ENCODE peak calls at places on chromosome 13, in nine cellular contexts. L is NCI-H1092, F is DMS53, E is aorta, K is frontal cortex, B is esophagus muscularis mucosa, H is SK-N-SH, T is heart right ventricle, I is RPMI8226. X is an unnamed sample.

GRCh38 chr13:73465629-73465974 is 406.8 kb downstream of the KLF5 start:
- DNase-seq in L (no peak), F (peak), E (no peak), K (no peak), B (no peak), H (no peak), T (no peak), I (no peak), X (peak)

GRCh38 chr13:33218020-33218419 is 67.5 kb downstream of the STARD13 start:
- DNase-seq in L (no peak), F (no peak), E (no peak), K (no peak), B (peak), H (no peak), T (no peak), I (no peak), X (peak)

GRCh38 chr13:78409172-78409571 is 194.2 kb downstream of the POU4F1 start:
- DNase-seq in L (no peak), F (no peak), E (no peak), K (no peak), B (peak), H (no peak), T (no peak), I (peak), X (no peak)

GRCh38 chr13:113545931-113546516 is 38.5 kb upstream of the TFDP1 start:
- DNase-seq in L (no peak), F (no peak), E (no peak), K (no peak), B (no peak), H (peak), T (no peak), I (no peak), X (no peak)

GRCh38 chr13:113763961-113764792 is 5.2 kb downstream of the TMEM255B start:
- DNase-seq in L (no peak), F (no peak), E (peak), K (no peak), B (no peak), H (no peak), T (no peak), I (no peak), X (no peak)

GRCh38 chr13:25463496-25463895 is 91.7 kb downstream of the ATP8A2 start:
- DNase-seq in L (no peak), F (no peak), E (no peak), K (no peak), B (no peak), H (no peak), T (no peak), I (no peak), X (peak)

GRCh38 chr13:52737900-52738299 is 1.7 kb downstream of the CNMD start:
- DNase-seq in L (no peak), F (no peak), E (no peak), K (peak), B (no peak), H (peak), T (no peak), I (no peak), X (no peak)

GRCh38 chr13:111262281-111262680 is 58.2 kb upstream of the TEX29 start:
- DNase-seq in L (no peak), F (no peak), E (no peak), K (no peak), B (peak), H (no peak), T (no peak), I (no peak), X (no peak)

GRCh38 chr13:28094311-28094710 is 6.1 kb downstream of the FLT3 start:
- DNase-seq in L (no peak), F (no peak), E (no peak), K (no peak), B (no peak), H (no peak), T (no peak), I (no peak), X (no peak)

GRCh38 chr13:99969934-99970760 is 1.4 kb downstream of the ZIC5 start:
- DNase-seq in L (peak), F (peak), E (no peak), K (peak), B (no peak), H (no peak), T (no peak), I (no peak), X (no peak)

GRCh38 chr13:51912091-51912490 is 50.3 kb downstream of the CCDC70 start:
- DNase-seq in L (peak), F (peak), E (no peak), K (peak), B (no peak), H (no peak), T (no peak), I (no peak), X (no peak)

GRCh38 chr13:32425158-32425557 is 2.8 kb downstream of the N4BP2L1 start:
- DNase-seq in L (no peak), F (no peak), E (no peak), K (no peak), B (no peak), H (no peak), T (no peak), I (no peak), X (no peak)

GRCh38 chr13:70249332-70250064 is 141.2 kb upstream of the KLHL1 start:
- DNase-seq in L (no peak), F (peak), E (no peak), K (no peak), B (no peak), H (no peak), T (no peak), I (no peak), X (no peak)

GRCh38 chr13:107421028-107421427 is 794.3 kb downstream of the LIG4 start:
- DNase-seq in L (no peak), F (peak), E (no peak), K (no peak), B (no peak), H (no peak), T (no peak), I (no peak), X (no peak)

GRCh38 chr13:25753976-25754375 is 297.8 kb downstream of the SHISA2 start:
- DNase-seq in L (no peak), F (no peak), E (no peak), K (no peak), B (no peak), H (no peak), T (no peak), I (no peak), X (no peak)

GRCh38 chr13:46896346-46897138 is at the start of gene HTR2A:
- DNase-seq in L (no peak), F (no peak), E (peak), K (no peak), B (no peak), H (no peak), T (no peak), I (peak), X (peak)

GRCh38 chr13:33284016-33284415 is 1.5 kb downstream of the STARD13 start:
- DNase-seq in L (no peak), F (no peak), E (no peak), K (no peak), B (no peak), H (no peak), T (no peak), I (no peak), X (peak)

GRCh38 chr13:113928701-113929627 is 44.9 kb downstream of the C13orf46 start:
- DNase-seq in L (peak), F (no peak), E (peak), K (peak), B (no peak), H (peak), T (peak), I (no peak), X (peak)

GRCh38 chr13:50094615-50095293 is 79.5 kb downstream of the KCNRG start:
- DNase-seq in L (no peak), F (no peak), E (no peak), K (no peak), B (no peak), H (no peak), T (no peak), I (no peak), X (no peak)

GRCh38 chr13:73803997-73804396 is 330.2 kb downstream of the KLF12 start:
- DNase-seq in L (no peak), F (no peak), E (no peak), K (no peak), B (no peak), H (no peak), T (no peak), I (no peak), X (peak)

GRCh38 chr13:26074706-26075105 is 22.9 kb upstream of the SHISA2 start:
- DNase-seq in L (no peak), F (no peak), E (no peak), K (no peak), B (peak), H (no peak), T (no peak), I (no peak), X (peak)

GRCh38 chr13:97284558-97284957 is 62.4 kb downstream of the MBNL2 start:
- DNase-seq in L (no peak), F (no peak), E (no peak), K (no peak), B (no peak), H (no peak), T (no peak), I (no peak), X (no peak)

GRCh38 chr13:88376762-88377388 is 705.7 kb downstream of the SLITRK5 start:
- DNase-seq in L (no peak), F (no peak), E (no peak), K (no peak), B (no peak), H (no peak), T (no peak), I (no peak), X (no peak)

GRCh38 chr13:59643906-59644626 is 519.7 kb downstream of the DIAPH3 start:
- DNase-seq in L (no peak), F (no peak), E (no peak), K (no peak), B (peak), H (no peak), T (no peak), I (no peak), X (no peak)